ENCODE peak calls at places on chromosome 6, in six cellular contexts. One of them, this sample, is unnamed.

GRCh38 chr6:73131706-73132105 is 93.6 kb downstream of the KHDC1L start:
- DNase-seq in kidney glomerular epithelial cell: no peak
- DNase-seq in B cell: no peak
- DNase-seq in left lung: no peak
- DNase-seq in ovary: no peak
- DNase-seq in ELR: peak
- DNase-seq in this sample: peak

GRCh38 chr6:106547961-106548453 is 81.3 kb downstream of the RTN4IP1 start:
- DNase-seq in kidney glomerular epithelial cell: peak
- DNase-seq in B cell: no peak
- DNase-seq in left lung: no peak
- DNase-seq in ovary: peak
- DNase-seq in ELR: no peak
- DNase-seq in this sample: peak

GRCh38 chr6:16333580-16333979 is 95.2 kb downstream of the GMPR start:
- DNase-seq in kidney glomerular epithelial cell: peak
- DNase-seq in B cell: no peak
- DNase-seq in left lung: no peak
- DNase-seq in ovary: no peak
- DNase-seq in ELR: peak
- DNase-seq in this sample: peak

GRCh38 chr6:44530209-44530909 is 142.9 kb downstream of the CDC5L start:
- DNase-seq in kidney glomerular epithelial cell: no peak
- DNase-seq in B cell: no peak
- DNase-seq in left lung: no peak
- DNase-seq in ovary: no peak
- DNase-seq in ELR: no peak
- DNase-seq in this sample: no peak

GRCh38 chr6:36025260-36025931 is 955 bp upstream of the SLC26A8 start:
- DNase-seq in kidney glomerular epithelial cell: no peak
- DNase-seq in B cell: no peak
- DNase-seq in left lung: no peak
- DNase-seq in ovary: no peak
- DNase-seq in ELR: peak
- DNase-seq in this sample: no peak

GRCh38 chr6:131063028-131063763 is at the start of gene EPB41L2:
- DNase-seq in kidney glomerular epithelial cell: peak
- DNase-seq in B cell: peak
- DNase-seq in left lung: peak
- DNase-seq in ovary: peak
- DNase-seq in ELR: peak
- DNase-seq in this sample: peak

GRCh38 chr6:11729083-11729482 is 49.5 kb downstream of the ADTRP start:
- DNase-seq in kidney glomerular epithelial cell: no peak
- DNase-seq in B cell: no peak
- DNase-seq in left lung: no peak
- DNase-seq in ovary: no peak
- DNase-seq in ELR: no peak
- DNase-seq in this sample: no peak

GRCh38 chr6:146357578-146358340 is 185.9 kb upstream of the RAB32 start:
- DNase-seq in kidney glomerular epithelial cell: peak
- DNase-seq in B cell: no peak
- DNase-seq in left lung: no peak
- DNase-seq in ovary: no peak
- DNase-seq in ELR: peak
- DNase-seq in this sample: peak

GRCh38 chr6:124970243-124970642 is 8.0 kb downstream of the RNF217 start:
- DNase-seq in kidney glomerular epithelial cell: no peak
- DNase-seq in B cell: no peak
- DNase-seq in left lung: no peak
- DNase-seq in ovary: no peak
- DNase-seq in ELR: peak
- DNase-seq in this sample: no peak